ENCODE peak calls at places on chromosomes 7 and 10, in five cellular contexts. One of them, this sample, is unnamed.

GRCh38 chr7:155540553-155540952 is 5.8 kb downstream of the CNPY1 start:
- DNase-seq in K562: no peak
- DNase-seq in HepG2: no peak
- DNase-seq in GM12891: no peak
- DNase-seq in GM12878: no peak
- DNase-seq in this sample: no peak

GRCh38 chr7:134988161-134988560 is 1.9 kb downstream of the AGBL3 start:
- DNase-seq in K562: no peak
- DNase-seq in HepG2: no peak
- DNase-seq in GM12891: no peak
- DNase-seq in GM12878: no peak
- DNase-seq in this sample: no peak

GRCh38 chr10:109529258-109529657 is 394.1 kb downstream of the XPNPEP1 start:
- DNase-seq in K562: no peak
- DNase-seq in HepG2: no peak
- DNase-seq in GM12891: no peak
- DNase-seq in GM12878: no peak
- DNase-seq in this sample: no peak

GRCh38 chr7:121273467-121274167 is 55.2 kb upstream of the WNT16 start:
- DNase-seq in K562: no peak
- DNase-seq in HepG2: no peak
- DNase-seq in GM12891: no peak
- DNase-seq in GM12878: no peak
- DNase-seq in this sample: no peak

GRCh38 chr10:43861966-43862751 is 213.5 kb upstream of the ZNF32 start:
- DNase-seq in K562: no peak
- DNase-seq in HepG2: peak
- DNase-seq in GM12891: no peak
- DNase-seq in GM12878: no peak
- DNase-seq in this sample: no peak

GRCh38 chr7:77995717-77996116 is 197.1 kb downstream of the PHTF2 start:
- DNase-seq in K562: peak
- DNase-seq in HepG2: peak
- DNase-seq in GM12891: no peak
- DNase-seq in GM12878: no peak
- DNase-seq in this sample: no peak

GRCh38 chr10:75003891-75004290 is 107.6 kb upstream of the SAMD8 start:
- DNase-seq in K562: no peak
- DNase-seq in HepG2: no peak
- DNase-seq in GM12891: no peak
- DNase-seq in GM12878: no peak
- DNase-seq in this sample: no peak

GRCh38 chr7:104366390-104366789 is 38.0 kb downstream of the LHFPL3 start:
- DNase-seq in K562: no peak
- DNase-seq in HepG2: no peak
- DNase-seq in GM12891: no peak
- DNase-seq in GM12878: no peak
- DNase-seq in this sample: no peak

GRCh38 chr10:124678566-124679240 is 65.5 kb downstream of the FAM53B start:
- DNase-seq in K562: no peak
- DNase-seq in HepG2: no peak
- DNase-seq in GM12891: no peak
- DNase-seq in GM12878: no peak
- DNase-seq in this sample: no peak

GRCh38 chr7:43501881-43502280 is 81.0 kb upstream of the STK17A start:
- DNase-seq in K562: no peak
- DNase-seq in HepG2: peak
- DNase-seq in GM12891: no peak
- DNase-seq in GM12878: no peak
- DNase-seq in this sample: no peak

GRCh38 chr7:122652851-122653250 is 46.1 kb downstream of the RNF133 start:
- DNase-seq in K562: no peak
- DNase-seq in HepG2: no peak
- DNase-seq in GM12891: no peak
- DNase-seq in GM12878: no peak
- DNase-seq in this sample: no peak

GRCh38 chr7:140006600-140006999 is 56.2 kb downstream of the PARP12 start:
- DNase-seq in K562: no peak
- DNase-seq in HepG2: no peak
- DNase-seq in GM12891: no peak
- DNase-seq in GM12878: no peak
- DNase-seq in this sample: no peak

GRCh38 chr10:120823251-120823650 is 27.9 kb upstream of the WDR11 start:
- DNase-seq in K562: no peak
- DNase-seq in HepG2: no peak
- DNase-seq in GM12891: no peak
- DNase-seq in GM12878: no peak
- DNase-seq in this sample: no peak

GRCh38 chr10:43000651-43001426 is 76.0 kb upstream of the RET start:
- DNase-seq in K562: no peak
- DNase-seq in HepG2: no peak
- DNase-seq in GM12891: peak
- DNase-seq in GM12878: no peak
- DNase-seq in this sample: peak

GRCh38 chr7:132919776-132920175 is 162.1 kb downstream of the CHCHD3 start:
- DNase-seq in K562: no peak
- DNase-seq in HepG2: no peak
- DNase-seq in GM12891: no peak
- DNase-seq in GM12878: no peak
- DNase-seq in this sample: no peak

GRCh38 chr10:25766687-25767221 is 167.3 kb upstream of the MYO3A start:
- DNase-seq in K562: peak
- DNase-seq in HepG2: no peak
- DNase-seq in GM12891: no peak
- DNase-seq in GM12878: no peak
- DNase-seq in this sample: no peak

GRCh38 chr7:2110586-2111396 is 122.0 kb downstream of the MAD1L1 start:
- DNase-seq in K562: no peak
- DNase-seq in HepG2: peak
- DNase-seq in GM12891: no peak
- DNase-seq in GM12878: no peak
- DNase-seq in this sample: no peak

GRCh38 chr7:22542669-22543068 is 42.7 kb upstream of the STEAP1B start:
- DNase-seq in K562: no peak
- DNase-seq in HepG2: no peak
- DNase-seq in GM12891: no peak
- DNase-seq in GM12878: no peak
- DNase-seq in this sample: no peak

GRCh38 chr7:112144284-112145059 is 61.7 kb downstream of the DOCK4 start:
- DNase-seq in K562: no peak
- DNase-seq in HepG2: no peak
- DNase-seq in GM12891: no peak
- DNase-seq in GM12878: no peak
- DNase-seq in this sample: no peak

GRCh38 chr7:112143151-112143550 is 63.0 kb downstream of the DOCK4 start:
- DNase-seq in K562: no peak
- DNase-seq in HepG2: no peak
- DNase-seq in GM12891: no peak
- DNase-seq in GM12878: no peak
- DNase-seq in this sample: no peak

GRCh38 chr7:112140600-112140999 is 65.6 kb downstream of the DOCK4 start:
- DNase-seq in K562: no peak
- DNase-seq in HepG2: no peak
- DNase-seq in GM12891: no peak
- DNase-seq in GM12878: no peak
- DNase-seq in this sample: no peak

GRCh38 chr7:112147752-112148435 is 58.3 kb downstream of the DOCK4 start:
- DNase-seq in K562: no peak
- DNase-seq in HepG2: no peak
- DNase-seq in GM12891: no peak
- DNase-seq in GM12878: no peak
- DNase-seq in this sample: no peak

DNA sequence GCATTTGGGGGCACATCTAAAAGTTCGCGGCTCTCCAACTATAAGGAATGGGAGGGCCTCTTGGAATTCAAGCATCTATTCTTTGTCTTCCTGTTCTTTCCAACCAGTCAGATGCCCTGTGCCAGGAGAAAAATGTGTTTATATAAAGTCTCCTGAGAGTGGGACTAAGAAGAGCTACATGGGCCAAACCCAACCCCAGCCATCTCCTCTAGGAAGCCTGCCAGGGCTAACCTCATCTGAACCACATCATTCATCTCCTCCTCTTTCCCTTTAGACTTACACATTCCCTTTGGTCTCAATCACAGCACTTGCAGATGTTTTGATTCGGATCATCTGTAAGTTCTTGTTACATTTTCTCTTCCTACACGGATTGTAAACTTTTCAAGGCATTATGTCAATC is 62.6 kb downstream of the DOCK4 start:
- DNase-seq in K562: no peak
- DNase-seq in HepG2: no peak
- DNase-seq in GM12891: no peak
- DNase-seq in GM12878: no peak
- DNase-seq in this sample: no peak
- TF ChIP-seq TAF1 in K562: no peak
- TF ChIP-seq TAF1 in HepG2: no peak
- TF ChIP-seq TAF1 in GM12891: no peak
- TF ChIP-seq TAF1 in GM12878: no peak
- TF ChIP-seq TAF1 in this sample: no peak

DNA sequence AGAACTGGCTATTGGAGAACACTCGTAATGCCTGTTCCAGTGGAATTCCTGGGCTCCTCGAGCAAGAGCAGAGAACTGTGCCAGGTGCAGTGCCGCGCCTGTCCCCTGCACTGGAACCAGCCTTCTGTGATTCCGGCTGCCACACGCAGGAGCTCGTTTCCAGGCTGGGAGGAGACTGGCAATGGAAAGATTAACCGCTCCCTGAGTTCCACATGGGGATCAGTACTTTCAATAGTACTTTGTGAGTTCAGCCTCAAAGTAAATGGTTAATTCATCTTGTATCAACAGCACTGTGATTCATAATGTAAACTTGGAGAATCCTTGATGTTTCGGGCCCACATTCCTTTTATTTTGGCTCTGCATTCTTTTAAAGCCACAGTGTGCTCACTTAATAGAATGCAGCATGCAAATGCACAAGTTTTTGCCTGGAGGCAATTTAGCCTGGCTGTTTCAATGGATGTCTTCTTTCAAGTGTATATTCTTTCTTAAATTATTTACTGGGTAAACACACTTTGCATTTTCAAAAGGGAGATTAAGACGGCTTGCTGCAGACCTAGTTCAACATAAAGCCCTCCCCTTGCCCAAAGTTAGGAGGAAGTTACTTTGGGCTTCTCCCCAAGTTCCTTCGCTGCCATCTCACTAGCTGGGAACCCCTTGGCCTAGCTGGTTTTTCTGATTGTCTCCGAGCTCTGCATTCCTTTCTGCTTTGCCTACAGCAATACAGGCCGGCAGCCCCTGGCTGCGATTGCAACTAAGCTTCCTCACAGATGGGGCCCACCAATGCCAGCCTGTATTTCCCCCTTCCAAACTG is 138.1 kb upstream of the TCF7L2 start:
- DNase-seq in K562: no peak
- DNase-seq in HepG2: peak
- DNase-seq in GM12891: no peak
- DNase-seq in GM12878: no peak
- DNase-seq in this sample: no peak
- TF ChIP-seq POLR2AphosphoS5 in K562: no peak
- TF ChIP-seq POLR2AphosphoS5 in HepG2: no peak
- TF ChIP-seq POLR2AphosphoS5 in GM12891: no peak
- TF ChIP-seq POLR2AphosphoS5 in GM12878: no peak
- TF ChIP-seq POLR2AphosphoS5 in this sample: no peak

DNA sequence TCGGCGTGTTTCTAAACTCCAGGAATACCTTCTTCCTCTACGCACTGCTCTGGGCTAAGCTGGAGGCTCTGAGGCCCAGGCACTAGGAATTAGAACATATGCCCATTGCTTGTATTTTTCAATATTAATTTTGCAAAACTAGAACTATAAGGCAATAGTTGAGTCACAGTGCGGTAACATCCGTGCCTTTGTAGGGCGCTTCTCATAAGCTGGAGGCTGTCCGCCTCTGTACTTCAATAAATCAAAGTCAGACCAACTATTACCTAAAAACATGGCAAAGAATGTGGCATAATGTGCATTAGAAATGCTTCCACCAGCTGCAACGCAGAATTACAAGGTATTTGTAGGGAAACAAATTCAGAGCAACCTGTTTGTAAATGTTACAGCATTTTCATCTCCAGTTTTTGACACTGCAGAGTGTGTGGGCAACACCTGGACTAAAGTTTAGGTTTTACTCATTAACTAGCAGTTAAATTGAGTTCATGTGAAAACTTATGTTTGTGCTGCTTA is 440 bp upstream of the MINDY3 start:
- DNase-seq in K562: no peak
- DNase-seq in HepG2: no peak
- DNase-seq in GM12891: no peak
- DNase-seq in GM12878: no peak
- DNase-seq in this sample: no peak
- TF ChIP-seq POLR2A in K562: no peak
- TF ChIP-seq POLR2A in HepG2: no peak
- TF ChIP-seq POLR2A in GM12891: no peak
- TF ChIP-seq POLR2A in GM12878: no peak
- TF ChIP-seq POLR2A in this sample: no peak

GRCh38 chr10:71133710-71134686 is 78.4 kb upstream of the UNC5B start:
- DNase-seq in K562: no peak
- DNase-seq in HepG2: no peak
- DNase-seq in GM12891: no peak
- DNase-seq in GM12878: no peak
- DNase-seq in this sample: no peak

GRCh38 chr10:71128311-71129010 is 83.9 kb upstream of the UNC5B start:
- DNase-seq in K562: no peak
- DNase-seq in HepG2: no peak
- DNase-seq in GM12891: no peak
- DNase-seq in GM12878: no peak
- DNase-seq in this sample: no peak

GRCh38 chr10:71132321-71132810 is 80.0 kb upstream of the UNC5B start:
- DNase-seq in K562: no peak
- DNase-seq in HepG2: no peak
- DNase-seq in GM12891: no peak
- DNase-seq in GM12878: no peak
- DNase-seq in this sample: no peak

GRCh38 chr10:71131096-71131495 is 81.3 kb upstream of the UNC5B start:
- DNase-seq in K562: no peak
- DNase-seq in HepG2: no peak
- DNase-seq in GM12891: no peak
- DNase-seq in GM12878: no peak
- DNase-seq in this sample: no peak

GRCh38 chr10:71131508-71132088 is 80.8 kb upstream of the UNC5B start:
- DNase-seq in K562: no peak
- DNase-seq in HepG2: no peak
- DNase-seq in GM12891: no peak
- DNase-seq in GM12878: no peak
- DNase-seq in this sample: no peak
- TF ChIP-seq TAF1 in K562: no peak
- TF ChIP-seq TAF1 in HepG2: no peak
- TF ChIP-seq TAF1 in GM12891: no peak
- TF ChIP-seq TAF1 in GM12878: no peak
- TF ChIP-seq TAF1 in this sample: no peak

DNA sequence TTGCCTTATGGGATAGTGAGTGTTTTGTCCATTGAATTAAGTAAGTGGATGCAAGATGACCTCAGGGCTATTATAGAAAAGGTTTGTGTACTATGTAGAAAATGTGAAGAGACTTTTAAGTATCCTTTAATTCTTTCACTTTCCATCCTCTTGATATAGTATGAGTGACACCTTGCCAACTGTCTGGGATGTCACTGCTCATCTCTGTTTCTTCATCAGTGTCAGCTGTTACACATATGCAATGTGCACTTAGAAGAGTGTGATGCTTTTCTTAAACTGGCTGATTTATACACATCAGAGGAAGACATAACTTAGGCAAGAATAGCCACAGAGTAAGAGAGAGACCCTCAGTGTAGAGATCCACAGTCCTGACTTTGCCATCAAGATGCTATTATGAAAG is 8.7 kb upstream of the ACTA2 start:
- DNase-seq in K562: no peak
- DNase-seq in HepG2: no peak
- DNase-seq in GM12891: no peak
- DNase-seq in GM12878: no peak
- DNase-seq in this sample: no peak
- TF ChIP-seq POLR2AphosphoS5 in K562: no peak
- TF ChIP-seq POLR2AphosphoS5 in HepG2: no peak
- TF ChIP-seq POLR2AphosphoS5 in GM12891: no peak
- TF ChIP-seq POLR2AphosphoS5 in GM12878: no peak
- TF ChIP-seq POLR2AphosphoS5 in this sample: no peak

This sample was measured in GM12892.